ENCODE peak calls at places on chromosomes 7 and 10, in eight cellular contexts. F is endothelial cell of umbilical vein, E is transverse colon, D is HepG2, P is Panc1, I is HCT116, O is stomach, H is SK-N-SH. G is an unnamed sample.
A peak's percentile ranks its signal among the peaks of the same experiment; 100 is the strongest.

GRCh38 chr7:1024331-1024761 is 20.0 kb upstream of the GPR146 start:
- DNase-seq in F (no peak), E (peak; percentile 64), D (no peak), P (no peak), I (no peak), O (no peak), H (no peak), G (peak; percentile 85)

GRCh38 chr7:155580367-155580766 is 34.0 kb upstream of the CNPY1 start:
- DNase-seq in F (no peak), E (no peak), D (no peak), P (no peak), I (no peak), O (no peak), H (no peak), G (no peak)

GRCh38 chr10:51029172-51029641 is 45.1 kb upstream of the PRKG1 start:
- DNase-seq in F (no peak), E (no peak), D (no peak), P (no peak), I (no peak), O (no peak), H (no peak), G (no peak)

GRCh38 chr10:47137311-47137851 is 162.6 kb upstream of the GDF10 start:
- DNase-seq in F (no peak), E (no peak), D (no peak), P (no peak), I (peak; percentile 32), O (no peak), H (no peak), G (no peak)

GRCh38 chr7:137961200-137962177 is 40.4 kb downstream of the CREB3L2 start:
- DNase-seq in F (no peak), E (no peak), D (no peak), P (no peak), I (no peak), O (no peak), H (no peak), G (no peak)

GRCh38 chr7:141012044-141012685 is 2.6 kb downstream of the MRPS33 start:
- DNase-seq in F (peak; percentile 73), E (peak; percentile 79), D (peak; percentile 70), P (peak; percentile 59), I (peak; percentile 65), O (peak; percentile 66), H (peak; percentile 72), G (peak; percentile 78)

GRCh38 chr10:50990568-50991495 is 83.5 kb upstream of the PRKG1 start:
- DNase-seq in F (peak; percentile 44), E (peak; percentile 61), D (no peak), P (no peak), I (peak; percentile 45), O (no peak), H (peak; percentile 72), G (no peak)

GRCh38 chr7:320297-320696 is 30.3 kb downstream of the FOXL3 start:
- DNase-seq in F (no peak), E (peak; percentile 46), D (no peak), P (no peak), I (no peak), O (no peak), H (no peak), G (peak; percentile 33)

GRCh38 chr10:8375137-8375536 is 320.6 kb downstream of the GATA3 start:
- DNase-seq in F (no peak), E (no peak), D (no peak), P (no peak), I (no peak), O (no peak), H (no peak), G (no peak)

GRCh38 chr10:80046629-80047441 is 31.6 kb upstream of the TMEM254 start:
- DNase-seq in F (peak; percentile 70), E (peak; percentile 79), D (peak; percentile 41), P (peak; percentile 42), I (peak; percentile 43), O (peak; percentile 82), H (peak; percentile 63), G (peak; percentile 92)

GRCh38 chr7:15317215-15317614 is 244.6 kb downstream of the AGMO start:
- DNase-seq in F (no peak), E (no peak), D (no peak), P (no peak), I (no peak), O (no peak), H (no peak), G (no peak)

GRCh38 chr10:67506757-67507091 is 189.3 kb downstream of the CTNNA3 start:
- DNase-seq in F (no peak), E (no peak), D (no peak), P (no peak), I (no peak), O (no peak), H (no peak), G (no peak)

GRCh38 chr7:51929818-51930217 is 613.2 kb upstream of the COBL start:
- DNase-seq in F (no peak), E (no peak), D (no peak), P (no peak), I (no peak), O (no peak), H (no peak), G (no peak)

GRCh38 chr10:76357726-76358125 is 926.3 kb downstream of the LRMDA start:
- DNase-seq in F (no peak), E (no peak), D (no peak), P (no peak), I (no peak), O (no peak), H (no peak), G (no peak)

GRCh38 chr7:43077732-43078391 is 34.6 kb upstream of the HECW1 start:
- DNase-seq in F (no peak), E (no peak), D (peak; percentile 6), P (no peak), I (peak; percentile 59), O (no peak), H (peak; percentile 14), G (peak; percentile 75)

GRCh38 chr10:111756541-111757061 is 427.0 kb downstream of the GPAM start:
- DNase-seq in F (no peak), E (peak; percentile 15), D (peak; percentile 46), P (peak; percentile 48), I (peak; percentile 79), O (no peak), H (peak; percentile 18), G (no peak)

GRCh38 chr10:110273474-110273873 is 31.2 kb downstream of the SMNDC1 start:
- DNase-seq in F (no peak), E (peak; percentile 56), D (peak; percentile 39), P (no peak), I (no peak), O (peak; percentile 74), H (no peak), G (no peak)

GRCh38 chr10:24453404-24453830 is 244.5 kb downstream of the KIAA1217 start:
- DNase-seq in F (no peak), E (no peak), D (no peak), P (no peak), I (no peak), O (no peak), H (peak; percentile 17), G (no peak)

GRCh38 chr10:98638920-98639319 is 192.2 kb upstream of the HPS1 start:
- DNase-seq in F (no peak), E (no peak), D (no peak), P (no peak), I (no peak), O (no peak), H (no peak), G (no peak)

GRCh38 chr10:10780746-10781145 is 236.9 kb upstream of the CELF2 start:
- DNase-seq in F (no peak), E (no peak), D (no peak), P (no peak), I (no peak), O (no peak), H (no peak), G (no peak)

DNA sequence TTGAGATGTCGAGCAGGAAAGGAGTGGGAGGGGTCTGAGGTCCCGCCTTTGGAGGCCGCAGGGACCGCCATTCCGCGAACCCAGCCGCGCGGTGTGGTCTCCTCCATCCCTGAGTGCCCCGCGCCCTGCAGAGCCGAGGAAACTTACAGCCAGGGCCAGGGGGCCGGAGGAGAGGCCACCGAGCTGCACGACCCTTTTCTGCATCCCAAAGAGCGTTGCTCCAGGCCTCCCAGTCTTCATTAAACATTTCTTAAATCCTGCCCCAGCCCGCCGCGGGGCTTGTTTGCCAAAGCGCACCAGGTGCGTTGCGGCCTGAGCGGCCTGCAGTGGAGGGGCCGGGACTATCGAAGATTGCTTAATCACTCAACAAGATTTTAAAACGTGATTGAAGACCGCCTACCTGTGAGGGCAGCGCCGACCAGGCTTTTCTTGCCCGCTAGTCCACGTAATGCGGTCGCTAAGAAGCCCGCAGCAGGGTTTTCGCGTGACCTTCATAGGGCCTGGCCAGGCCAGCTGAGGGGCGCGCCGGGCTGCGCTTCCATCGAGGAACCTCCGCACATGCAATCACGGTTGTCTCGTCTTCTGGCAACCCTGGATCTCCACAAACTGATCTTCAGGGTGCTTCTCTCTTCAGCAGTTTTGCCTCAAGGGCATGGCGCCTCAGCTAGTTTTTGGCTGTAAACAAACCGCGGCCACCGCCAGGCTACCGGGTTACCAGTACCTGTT is 2.0 kb upstream of the CTBP2 start:
- DNase-seq in F (no peak), E (no peak), D (no peak), P (no peak), I (no peak), O (peak; percentile 43), H (peak; percentile 58), G (no peak)
- H3K27ac ChIP-seq in F (no peak overlapping the region), E (peak overlapping the region; percentile 99), D (no peak overlapping the region), P (peak overlapping the region; percentile 93), I (peak overlapping the region; percentile 99), O (peak overlapping the region; percentile 100), H (peak overlapping the region; percentile 98), G (no peak overlapping the region)

GRCh38 chr10:61900829-61901783 is at the start of gene ARID5B:
- DNase-seq in F (peak; percentile 59), E (peak; percentile 74), D (peak; percentile 68), P (no peak), I (peak; percentile 68), O (peak; percentile 68), H (peak; percentile 68), G (no peak)
- H3K4me1 ChIP-seq in F (peaks cover 41% of the 10 kb centered on the region), E (peaks cover 10% of the 10 kb centered on the region), D (peaks cover 59% of the 10 kb centered on the region), P (peaks cover 58% of the 10 kb centered on the region), I (peaks cover 27% of the 10 kb centered on the region), O (peaks cover 61% of the 10 kb centered on the region), H (peaks cover 26% of the 10 kb centered on the region), G (peaks cover 55% of the 10 kb centered on the region)

DNA sequence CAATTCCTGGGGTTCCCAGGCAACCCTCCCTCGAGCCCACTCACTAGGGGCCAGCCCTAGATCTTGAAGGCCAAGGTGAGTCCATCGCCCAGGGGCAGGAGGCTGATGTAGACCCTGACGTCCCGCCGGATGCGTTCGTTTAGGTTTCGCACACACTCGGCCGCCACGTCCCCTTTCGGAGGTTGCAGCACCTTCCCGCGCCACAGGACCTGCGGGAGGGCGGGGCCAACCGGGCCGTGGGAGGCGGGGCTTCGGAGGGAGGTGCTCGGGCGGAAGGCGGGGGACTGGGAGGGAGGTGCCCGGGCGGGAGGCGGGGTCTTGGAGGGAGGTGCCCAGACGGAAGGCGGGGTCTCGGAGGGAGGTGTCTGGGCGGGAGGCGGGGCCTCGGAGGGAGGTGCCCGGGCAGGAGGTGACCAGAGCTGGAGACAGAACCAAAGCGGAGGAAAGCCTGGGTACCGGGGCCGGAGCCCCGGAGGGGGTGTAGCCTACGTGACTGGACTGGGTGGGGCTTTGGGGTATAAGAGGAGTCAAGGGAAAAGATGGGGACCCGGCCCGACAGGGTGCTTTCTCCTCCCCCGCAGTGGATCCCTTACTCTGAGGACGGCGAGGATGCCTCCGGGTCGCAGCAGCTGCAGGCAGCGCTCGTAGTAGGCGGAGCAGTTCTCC is 1.6 kb downstream of the COMTD1 start:
- DNase-seq in F (peak; percentile 82), E (peak; percentile 99), D (peak; percentile 44), P (no peak), I (peak; percentile 87), O (peak; percentile 99), H (peak; percentile 95), G (peak; percentile 100)
- TF ChIP-seq POLR2AphosphoS5 in F (no peak), E (no peak), D (no peak), P (no peak), I (peak; percentile 8), O (no peak), H (no peak), G (peak; percentile 80)

GRCh38 chr10:95496951-95497350 is 64.2 kb downstream of the SORBS1 start:
- DNase-seq in F (no peak), E (no peak), D (no peak), P (no peak), I (no peak), O (no peak), H (no peak), G (no peak)
- H3K27ac ChIP-seq in F (no peak overlapping the region), E (peak overlapping the region; percentile 94), D (no peak overlapping the region), P (no peak overlapping the region), I (no peak overlapping the region), O (peak overlapping the region; percentile 88), H (no peak overlapping the region), G (no peak overlapping the region)